ENCODE peak calls at places on chromosomes 2 and 18, in four cellular contexts. One of them, this sample, is unnamed.
A peak's percentile ranks its signal among the peaks of the same experiment; 100 is the strongest.

GRCh38 chr2:147197754-147198153 is 647.1 kb upstream of the ACVR2A start:
- DNase-seq in ovary: no peak
- DNase-seq in GM04504: no peak
- DNase-seq in lower leg skin: no peak
- DNase-seq in this sample: no peak

GRCh38 chr2:231160701-231161100 is 35.9 kb upstream of the HTR2B start:
- DNase-seq in GM04504: no peak
- DNase-seq in ovary: no peak
- DNase-seq in lower leg skin: no peak
- DNase-seq in this sample: no peak

GRCh38 chr2:7111626-7112025 is 194.4 kb downstream of the RNF144A start:
- DNase-seq in GM04504: no peak
- DNase-seq in ovary: no peak
- DNase-seq in lower leg skin: no peak
- DNase-seq in this sample: no peak

GRCh38 chr2:60532421-60532820 is 21.0 kb downstream of the BCL11A start:
- DNase-seq in ovary: no peak
- DNase-seq in lower leg skin: no peak
- DNase-seq in GM04504: no peak
- DNase-seq in this sample: no peak

GRCh38 chr2:43676322-43677050 is at the start of gene C1GALT1C1L:
- DNase-seq in ovary: peak; percentile 65
- DNase-seq in GM04504: peak; percentile 31
- DNase-seq in lower leg skin: peak; percentile 88
- DNase-seq in this sample: peak; percentile 76

GRCh38 chr2:235811446-235812184 is 317.8 kb downstream of the AGAP1 start:
- DNase-seq in lower leg skin: no peak
- DNase-seq in ovary: no peak
- DNase-seq in GM04504: no peak
- DNase-seq in this sample: no peak

GRCh38 chr2:55555977-55556376 is 36.5 kb downstream of the CFAP36 start:
- DNase-seq in lower leg skin: no peak
- DNase-seq in GM04504: peak; percentile 8
- DNase-seq in ovary: no peak
- DNase-seq in this sample: no peak

GRCh38 chr2:157572725-157573124 is 55.9 kb downstream of the ACVR1C start:
- DNase-seq in GM04504: no peak
- DNase-seq in lower leg skin: no peak
- DNase-seq in ovary: no peak
- DNase-seq in this sample: no peak

GRCh38 chr2:133821107-133821760 is 253.0 kb upstream of the NCKAP5 start:
- DNase-seq in lower leg skin: no peak
- DNase-seq in ovary: no peak
- DNase-seq in GM04504: no peak
- DNase-seq in this sample: no peak

GRCh38 chr18:42174909-42175308 is 219.9 kb downstream of the PIK3C3 start:
- DNase-seq in GM04504: peak; percentile 10
- DNase-seq in lower leg skin: no peak
- DNase-seq in ovary: no peak
- DNase-seq in this sample: no peak

GRCh38 chr2:101704816-101705565 is 7.5 kb downstream of the MAP4K4 start:
- DNase-seq in GM04504: no peak
- DNase-seq in lower leg skin: no peak
- DNase-seq in ovary: no peak
- DNase-seq in this sample: no peak

GRCh38 chr18:77101410-77102245 is 31.0 kb downstream of the MBP start:
- DNase-seq in ovary: peak; percentile 88
- DNase-seq in lower leg skin: peak; percentile 97
- DNase-seq in GM04504: peak; percentile 90
- DNase-seq in this sample: peak; percentile 94

GRCh38 chr2:27587025-27587424 is 4.2 kb downstream of the ZNF512 start:
- DNase-seq in ovary: no peak
- DNase-seq in lower leg skin: no peak
- DNase-seq in GM04504: no peak
- DNase-seq in this sample: no peak

GRCh38 chr2:70962211-70962884 is 16.1 kb upstream of the ANKRD53 start:
- DNase-seq in ovary: no peak
- DNase-seq in GM04504: no peak
- DNase-seq in lower leg skin: peak; percentile 67
- DNase-seq in this sample: no peak

GRCh38 chr2:40034801-40035200 is 255.7 kb upstream of the THUMPD2 start:
- DNase-seq in GM04504: no peak
- DNase-seq in ovary: no peak
- DNase-seq in lower leg skin: no peak
- DNase-seq in this sample: no peak

GRCh38 chr2:11099122-11100065 is 55.9 kb upstream of the SLC66A3 start:
- DNase-seq in ovary: no peak
- DNase-seq in GM04504: no peak
- DNase-seq in lower leg skin: peak; percentile 61
- DNase-seq in this sample: peak; percentile 35

GRCh38 chr2:22692751-22693150 is 692.2 kb upstream of the KLHL29 start:
- DNase-seq in lower leg skin: no peak
- DNase-seq in GM04504: no peak
- DNase-seq in ovary: no peak
- DNase-seq in this sample: no peak

GRCh38 chr2:136117909-136118818 is at the start of gene CXCR4:
- DNase-seq in lower leg skin: peak; percentile 94
- DNase-seq in ovary: peak; percentile 30
- DNase-seq in GM04504: no peak
- DNase-seq in this sample: peak; percentile 23

GRCh38 chr2:125559186-125559585 is 1096.8 kb upstream of the GYPC start:
- DNase-seq in lower leg skin: no peak
- DNase-seq in ovary: no peak
- DNase-seq in GM04504: no peak
- DNase-seq in this sample: no peak

GRCh38 chr2:200455958-200456421 is 53.9 kb downstream of the KCTD18 start:
- DNase-seq in GM04504: no peak
- DNase-seq in ovary: no peak
- DNase-seq in lower leg skin: no peak
- DNase-seq in this sample: no peak

GRCh38 chr2:175244697-175245096 is 63.2 kb upstream of the ATP5MC3 start:
- DNase-seq in lower leg skin: no peak
- DNase-seq in GM04504: no peak
- DNase-seq in ovary: no peak
- DNase-seq in this sample: no peak

GRCh38 chr18:31241900-31242409 is 76.0 kb upstream of the DSG1 start:
- DNase-seq in lower leg skin: no peak
- DNase-seq in ovary: no peak
- DNase-seq in GM04504: no peak
- DNase-seq in this sample: no peak